ENCODE peak calls at places on chromosomes 5 and 9, in four cellular contexts. One of them, this sample, is unnamed.
A peak's percentile ranks its signal among the peaks of the same experiment; 100 is the strongest.

GRCh38 chr5:67341478-67341877 is 144.9 kb upstream of the CD180 start:
- DNase-seq in H1: no peak
- DNase-seq in OCI-LY7: no peak
- DNase-seq in Peyer's patch: no peak
- DNase-seq in this sample: no peak

GRCh38 chr9:120913673-120914266 is 12.8 kb downstream of the TRAF1 start:
- DNase-seq in OCI-LY7: no peak
- DNase-seq in H1: peak; percentile 77
- DNase-seq in Peyer's patch: no peak
- DNase-seq in this sample: no peak

GRCh38 chr9:97907051-97907450 is 15.2 kb downstream of the TRMO start:
- DNase-seq in OCI-LY7: peak; percentile 15
- DNase-seq in H1: no peak
- DNase-seq in Peyer's patch: peak; percentile 58
- DNase-seq in this sample: peak; percentile 60

GRCh38 chr5:73299665-73300435 is 126.9 kb downstream of the TMEM174 start:
- DNase-seq in H1: peak; percentile 73
- DNase-seq in OCI-LY7: no peak
- DNase-seq in Peyer's patch: no peak
- DNase-seq in this sample: no peak

GRCh38 chr5:98794001-98794400 is 20.5 kb downstream of the RGMB start:
- DNase-seq in Peyer's patch: peak; percentile 61
- DNase-seq in H1: no peak
- DNase-seq in OCI-LY7: no peak
- DNase-seq in this sample: no peak

GRCh38 chr9:3957296-3957695 is 342.6 kb downstream of the GLIS3 start:
- DNase-seq in H1: no peak
- DNase-seq in OCI-LY7: no peak
- DNase-seq in Peyer's patch: no peak
- DNase-seq in this sample: no peak

GRCh38 chr9:31848505-31849285 is 535.7 kb upstream of the ACO1 start:
- DNase-seq in H1: no peak
- DNase-seq in Peyer's patch: no peak
- DNase-seq in OCI-LY7: no peak
- DNase-seq in this sample: no peak

GRCh38 chr9:101536938-101537337 is 3.3 kb downstream of the RNF20 start:
- DNase-seq in Peyer's patch: peak; percentile 49
- DNase-seq in OCI-LY7: peak; percentile 10
- DNase-seq in H1: no peak
- DNase-seq in this sample: peak; percentile 34

GRCh38 chr9:27293046-27293445 is 3.9 kb downstream of the EQTN start:
- DNase-seq in OCI-LY7: no peak
- DNase-seq in Peyer's patch: no peak
- DNase-seq in H1: no peak
- DNase-seq in this sample: no peak

GRCh38 chr5:17346811-17347210 is 129.4 kb downstream of the BASP1 start:
- DNase-seq in OCI-LY7: no peak
- DNase-seq in H1: no peak
- DNase-seq in Peyer's patch: no peak
- DNase-seq in this sample: no peak

GRCh38 chr9:70412678-70413426 is 1.6 kb downstream of the KLF9 start:
- DNase-seq in Peyer's patch: peak; percentile 84
- DNase-seq in H1: peak; percentile 59
- DNase-seq in OCI-LY7: no peak
- DNase-seq in this sample: peak; percentile 90

GRCh38 chr5:85972539-85972938 is 645.2 kb upstream of the COX7C start:
- DNase-seq in Peyer's patch: no peak
- DNase-seq in H1: no peak
- DNase-seq in OCI-LY7: no peak
- DNase-seq in this sample: no peak

GRCh38 chr5:170571331-170571731 is 67.5 kb downstream of the KCNIP1 start:
- DNase-seq in H1: no peak
- DNase-seq in Peyer's patch: no peak
- DNase-seq in OCI-LY7: no peak
- DNase-seq in this sample: no peak

GRCh38 chr9:95336281-95336680 is 18.8 kb upstream of the FANCC start:
- DNase-seq in OCI-LY7: peak; percentile 24
- DNase-seq in Peyer's patch: peak; percentile 49
- DNase-seq in H1: no peak
- DNase-seq in this sample: no peak
- TF ChIP-seq CTCF in OCI-LY7: peak; percentile 75
- TF ChIP-seq CTCF in Peyer's patch: peak; percentile 45
- TF ChIP-seq CTCF in H1: peak; percentile 75
- TF ChIP-seq CTCF in this sample: peak; percentile 45

GRCh38 chr9:130167927-130168326 is 4.3 kb upstream of the NCS1 start:
- DNase-seq in H1: no peak
- DNase-seq in Peyer's patch: no peak
- DNase-seq in OCI-LY7: no peak
- DNase-seq in this sample: no peak
- H3K4me3 ChIP-seq in H1: no peak overlapping the region
- H3K4me3 ChIP-seq in Peyer's patch: no peak overlapping the region
- H3K4me3 ChIP-seq in OCI-LY7: no peak overlapping the region
- H3K4me3 ChIP-seq in this sample: no peak overlapping the region

GRCh38 chr5:172864161-172864560 is 30.1 kb downstream of the ERGIC1 start:
- DNase-seq in Peyer's patch: no peak
- DNase-seq in H1: no peak
- DNase-seq in OCI-LY7: no peak
- DNase-seq in this sample: no peak
- H3K4me1 ChIP-seq in Peyer's patch: peaks cover 18% of the 10 kb centered on the region
- H3K4me1 ChIP-seq in H1: peaks cover 19% of the 10 kb centered on the region
- H3K4me1 ChIP-seq in OCI-LY7: no peaks in the 10 kb centered on the region
- H3K4me1 ChIP-seq in this sample: peaks cover 22% of the 10 kb centered on the region

GRCh38 chr5:149684371-149684770 is 45.7 kb upstream of the PPARGC1B start:
- DNase-seq in H1: no peak
- DNase-seq in Peyer's patch: no peak
- DNase-seq in OCI-LY7: no peak
- DNase-seq in this sample: no peak
- TF ChIP-seq CTCF in H1: no peak
- TF ChIP-seq CTCF in Peyer's patch: no peak
- TF ChIP-seq CTCF in OCI-LY7: no peak
- TF ChIP-seq CTCF in this sample: no peak

GRCh38 chr5:110510146-110510545 is 216.3 kb downstream of the TMEM232 start:
- DNase-seq in Peyer's patch: no peak
- DNase-seq in H1: no peak
- DNase-seq in OCI-LY7: no peak
- DNase-seq in this sample: no peak
- H3K4me3 ChIP-seq in Peyer's patch: no peak overlapping the region
- H3K4me3 ChIP-seq in H1: no peak overlapping the region
- H3K4me3 ChIP-seq in OCI-LY7: no peak overlapping the region
- H3K4me3 ChIP-seq in this sample: no peak overlapping the region

DNA sequence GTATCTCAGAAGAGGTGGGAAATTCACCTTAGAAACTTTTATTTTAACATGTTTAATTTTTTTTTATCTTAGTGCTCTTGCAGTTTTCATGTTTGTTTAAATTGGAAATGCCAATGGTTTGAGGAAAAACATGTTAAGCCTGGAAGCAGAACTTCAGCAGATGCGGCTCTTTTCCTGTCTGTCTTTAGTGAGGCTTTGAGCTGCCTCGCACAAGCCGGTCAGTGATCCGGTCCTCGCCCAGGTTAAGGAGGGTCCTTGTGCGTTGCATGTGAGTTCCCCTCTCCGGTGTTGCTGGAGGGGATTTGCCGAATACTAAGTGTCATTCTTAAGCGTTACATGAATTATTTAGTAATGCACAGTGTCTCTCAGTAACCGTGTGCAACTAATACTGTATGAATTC is 9.4 kb upstream of the PLEKHG4B start:
- DNase-seq in OCI-LY7: no peak
- DNase-seq in H1: no peak
- DNase-seq in Peyer's patch: no peak
- DNase-seq in this sample: no peak
- H3K4me1 ChIP-seq in OCI-LY7: no peaks in the 10 kb centered on the region
- H3K4me1 ChIP-seq in H1: peaks cover 14% of the 10 kb centered on the region
- H3K4me1 ChIP-seq in Peyer's patch: no peaks in the 10 kb centered on the region
- H3K4me1 ChIP-seq in this sample: no peaks in the 10 kb centered on the region

GRCh38 chr9:88378317-88378716 is 9.9 kb upstream of the SPIN1 start:
- DNase-seq in H1: no peak
- DNase-seq in Peyer's patch: no peak
- DNase-seq in OCI-LY7: no peak
- DNase-seq in this sample: no peak
- TF ChIP-seq CTCF in H1: peak; percentile 31
- TF ChIP-seq CTCF in Peyer's patch: no peak
- TF ChIP-seq CTCF in OCI-LY7: no peak
- TF ChIP-seq CTCF in this sample: no peak

GRCh38 chr9:95494022-95494415 is 22.8 kb downstream of the PTCH1 start:
- DNase-seq in OCI-LY7: peak; percentile 86
- DNase-seq in H1: no peak
- DNase-seq in Peyer's patch: peak; percentile 56
- DNase-seq in this sample: peak; percentile 24
- H3K4me3 ChIP-seq in OCI-LY7: peak overlapping the region; percentile 63
- H3K4me3 ChIP-seq in H1: no peak overlapping the region
- H3K4me3 ChIP-seq in Peyer's patch: peak overlapping the region; percentile 26
- H3K4me3 ChIP-seq in this sample: no peak overlapping the region

GRCh38 chr9:127570533-127571111 is 41.5 kb upstream of the STXBP1 start:
- DNase-seq in Peyer's patch: no peak
- DNase-seq in OCI-LY7: no peak
- DNase-seq in H1: no peak
- DNase-seq in this sample: no peak
- H3K4me1 ChIP-seq in Peyer's patch: peaks cover 14% of the 10 kb centered on the region
- H3K4me1 ChIP-seq in OCI-LY7: peaks cover 24% of the 10 kb centered on the region
- H3K4me1 ChIP-seq in H1: peaks cover 15% of the 10 kb centered on the region
- H3K4me1 ChIP-seq in this sample: peaks cover 57% of the 10 kb centered on the region

GRCh38 chr9:17742065-17742464 is 163.2 kb downstream of the SH3GL2 start:
- DNase-seq in H1: no peak
- DNase-seq in OCI-LY7: no peak
- DNase-seq in Peyer's patch: no peak
- DNase-seq in this sample: no peak
- TF ChIP-seq CTCF in H1: peak; percentile 54
- TF ChIP-seq CTCF in OCI-LY7: no peak
- TF ChIP-seq CTCF in Peyer's patch: no peak
- TF ChIP-seq CTCF in this sample: no peak

This sample was measured in mucosa of descending colon.